ENCODE peak calls at places on chromosomes 16 and 17, in four cellular contexts. P is IMR-90, M is neuronal stem cell, Y is H1. R is an unnamed sample.
A peak's percentile ranks its signal among the peaks of the same experiment; 100 is the strongest.

GRCh38 chr17:69269174-69269998 is 40.8 kb upstream of the ABCA10 start:
- DNase-seq in P (peak; percentile 66), M (no peak), Y (no peak), R (no peak)

GRCh38 chr16:89140981-89141883 is 30.3 kb upstream of the CDH15 start:
- DNase-seq in P (no peak), M (no peak), Y (no peak), R (no peak)

GRCh38 chr16:19188406-19188805 is 20.4 kb downstream of the SYT17 start:
- DNase-seq in P (no peak), M (no peak), Y (no peak), R (no peak)

GRCh38 chr17:72715906-72716572 is 376.4 kb downstream of the SLC39A11 start:
- DNase-seq in P (peak; percentile 98), M (no peak), Y (no peak), R (peak; percentile 61)

GRCh38 chr16:66109677-66110076 is 256.8 kb upstream of the CDH5 start:
- DNase-seq in P (no peak), M (no peak), Y (no peak), R (no peak)

GRCh38 chr16:67158637-67159600 is 790 bp downstream of the TRADD start:
- DNase-seq in P (no peak), M (no peak), Y (peak; percentile 73), R (peak; percentile 32)

GRCh38 chr16:49532243-49532870 is 158.8 kb downstream of the C16orf78 start:
- DNase-seq in P (no peak), M (no peak), Y (no peak), R (peak; percentile 63)

GRCh38 chr16:29907973-29908372 is 7.7 kb downstream of the ASPHD1 start:
- DNase-seq in P (no peak), M (no peak), Y (no peak), R (no peak)

GRCh38 chr17:62653002-62653830 is 25.7 kb downstream of the MRC2 start:
- DNase-seq in P (peak; percentile 31), M (peak; percentile 77), Y (peak; percentile 90), R (peak; percentile 99)

GRCh38 chr17:40884708-40885512 is at the start of gene KRT20:
- DNase-seq in P (no peak), M (no peak), Y (no peak), R (no peak)

GRCh38 chr16:57257455-57258070 is 12.5 kb downstream of the ARL2BP start:
- DNase-seq in P (no peak), M (no peak), Y (no peak), R (no peak)

GRCh38 chr17:78815696-78816095 is 24.9 kb downstream of the USP36 start:
- DNase-seq in P (no peak), M (no peak), Y (no peak), R (no peak)
- H3K23ac ChIP-seq in P (no peak overlapping the region), M (no peak overlapping the region), Y (no peak overlapping the region), R (no peak overlapping the region)

DNA sequence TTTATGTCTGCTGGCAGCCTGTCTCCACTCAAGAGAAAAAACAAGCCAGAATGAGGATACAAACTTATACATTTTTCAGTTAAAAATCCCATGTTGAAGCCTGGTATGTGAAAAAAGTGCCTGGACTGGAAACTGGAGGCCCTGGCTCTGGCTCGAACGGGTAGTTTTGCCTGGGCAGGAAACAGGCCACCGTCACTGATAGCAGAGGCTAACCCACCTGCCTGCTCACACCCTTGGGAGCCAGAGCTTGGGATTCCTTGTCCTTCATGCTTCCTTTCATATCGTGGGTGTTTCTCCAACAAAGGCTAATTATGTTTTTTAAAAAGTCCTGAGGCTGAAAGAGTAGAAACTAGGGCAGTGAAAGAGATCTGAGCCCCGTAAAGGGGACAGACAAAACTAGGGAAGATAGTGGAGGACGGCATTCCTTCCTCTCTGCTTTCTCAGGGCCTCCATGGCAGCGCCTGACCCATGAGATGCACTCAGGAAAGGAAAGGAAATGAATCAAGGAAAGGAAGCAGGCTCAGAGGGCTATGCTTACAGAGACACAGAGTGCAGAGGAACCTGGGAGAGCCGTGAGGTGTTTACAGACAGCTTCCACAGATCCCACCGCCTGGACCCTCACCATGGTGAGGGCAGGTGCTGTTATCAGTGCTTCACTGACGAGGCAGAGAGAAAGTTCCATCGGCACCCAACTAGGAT is 138.1 kb downstream of the PARN start:
- DNase-seq in P (no peak), M (no peak), Y (no peak), R (no peak)
- H3K23ac ChIP-seq in P (peak overlapping the region; percentile 56), M (no peak overlapping the region), Y (no peak overlapping the region), R (no peak overlapping the region)

GRCh38 chr16:86857807-86858206 is 279.5 kb downstream of the FOXL1 start:
- DNase-seq in P (no peak), M (no peak), Y (no peak), R (no peak)
- H3K23ac ChIP-seq in P (peak overlapping the region; percentile 24), M (no peak overlapping the region), Y (no peak overlapping the region), R (no peak overlapping the region)

GRCh38 chr16:28089205-28089991 is 25.9 kb upstream of the GSG1L start:
- DNase-seq in P (no peak), M (no peak), Y (no peak), R (no peak)
- H3K23ac ChIP-seq in P (no peak overlapping the region), M (peak overlapping the region; percentile 63), Y (no peak overlapping the region), R (no peak overlapping the region)

GRCh38 chr17:82098939-82099765 is 1.1 kb upstream of the FASN start:
- DNase-seq in P (no peak), M (no peak), Y (no peak), R (no peak)
- H3K23ac ChIP-seq in P (peak overlapping the region; percentile 78), M (peak overlapping the region; percentile 100), Y (no peak overlapping the region), R (peak overlapping the region; percentile 66)

DNA sequence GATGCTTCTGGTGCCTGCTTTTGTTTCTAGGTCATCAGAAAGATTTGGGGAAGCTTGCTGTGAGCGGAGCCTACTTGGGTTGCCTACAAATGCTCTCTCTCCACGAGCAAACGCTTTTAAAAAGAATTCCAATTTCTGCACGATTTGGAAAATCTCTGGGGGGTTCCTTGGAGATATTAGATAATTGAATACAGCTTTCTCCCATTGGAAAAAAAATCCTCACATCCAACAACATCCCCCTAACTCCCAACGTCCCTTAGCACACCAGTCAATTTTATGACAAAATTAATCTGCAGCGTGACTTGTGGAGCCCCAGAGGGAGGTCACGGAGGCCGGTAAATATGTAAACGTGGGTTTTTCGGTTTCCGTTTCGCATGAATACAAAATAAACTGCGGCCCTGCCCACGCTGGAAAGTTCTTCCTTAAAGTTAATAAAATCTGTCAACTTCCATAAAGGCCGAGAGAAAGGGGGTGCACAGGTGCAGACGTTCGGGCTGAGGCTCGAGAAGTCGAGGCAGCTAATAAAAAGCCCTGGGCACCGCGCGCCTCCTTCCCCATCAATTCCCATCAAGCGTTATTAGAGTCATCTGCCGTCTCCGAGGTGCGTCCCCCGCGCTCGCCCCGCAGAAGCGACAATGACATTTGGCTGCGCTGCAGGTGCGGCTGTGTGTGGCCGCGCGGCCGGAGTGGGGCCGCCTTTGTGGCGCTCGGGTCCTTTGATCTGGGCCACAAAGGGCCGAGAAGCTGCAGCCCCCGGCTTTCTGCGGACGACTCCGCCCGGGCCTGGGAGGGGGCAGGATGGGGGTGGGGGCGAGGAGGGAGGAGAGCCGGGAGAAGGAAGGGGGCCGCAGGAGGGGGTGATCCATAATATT is 37.6 kb downstream of the SALL1 start:
- DNase-seq in P (no peak), M (peak; percentile 50), Y (no peak), R (no peak)
- H3K23ac ChIP-seq in P (no peak overlapping the region), M (no peak overlapping the region), Y (no peak overlapping the region), R (no peak overlapping the region)

GRCh38 chr17:79130536-79131273 is 56.1 kb downstream of the ENGASE start:
- DNase-seq in P (no peak), M (no peak), Y (no peak), R (no peak)
- H3K23ac ChIP-seq in P (no peak overlapping the region), M (peak overlapping the region; percentile 95), Y (no peak overlapping the region), R (no peak overlapping the region)

GRCh38 chr16:46690281-46691178 is 1.1 kb downstream of the ORC6 start:
- DNase-seq in P (peak; percentile 40), M (no peak), Y (no peak), R (peak; percentile 29)
- H3K23ac ChIP-seq in P (peak overlapping the region; percentile 93), M (no peak overlapping the region), Y (no peak overlapping the region), R (peak overlapping the region; percentile 72)

DNA sequence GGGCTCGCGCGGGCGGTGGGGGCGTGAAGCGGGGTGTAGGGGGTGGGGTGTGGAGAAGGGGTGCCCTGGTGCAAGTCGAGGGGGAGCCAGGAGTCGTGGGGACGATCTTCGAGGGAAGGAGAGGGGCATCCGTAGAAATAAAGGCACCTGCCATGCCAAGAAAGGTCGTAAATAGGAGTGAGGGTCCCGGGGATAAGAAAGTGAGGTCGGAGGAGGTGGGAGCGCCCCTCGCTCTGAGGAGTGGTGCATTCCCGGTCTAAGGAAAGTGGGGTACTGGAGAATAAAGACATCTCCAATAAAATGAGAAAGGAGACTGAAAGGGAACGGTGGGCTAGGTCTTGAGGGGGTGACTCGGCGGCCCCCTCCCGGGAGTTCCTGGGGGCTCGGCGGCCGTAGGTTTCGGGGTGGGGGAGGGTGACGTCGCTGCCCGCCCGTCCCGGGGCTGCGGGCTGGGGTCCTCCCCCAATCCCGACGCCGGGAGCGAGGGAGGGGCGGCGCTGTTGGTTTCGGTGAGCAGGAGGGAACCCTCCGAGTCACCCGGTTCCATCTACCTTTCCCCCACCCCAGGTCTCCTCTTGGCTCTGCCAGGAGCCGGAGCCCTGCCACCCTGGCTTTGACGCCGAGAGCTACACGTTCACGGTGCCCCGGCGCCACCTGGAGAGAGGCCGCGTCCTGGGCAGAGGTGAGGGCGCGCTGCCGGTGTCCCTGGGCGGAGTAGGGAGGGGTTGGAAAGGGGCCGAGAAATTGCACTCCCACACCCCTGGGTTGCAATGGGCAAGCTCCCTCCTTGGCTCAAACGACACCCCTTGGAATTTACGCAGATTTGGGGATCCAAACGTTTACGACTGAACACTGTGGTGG is 868 bp downstream of the CDH1 start:
- DNase-seq in P (no peak), M (no peak), Y (peak; percentile 74), R (no peak)
- H3K23ac ChIP-seq in P (no peak overlapping the region), M (no peak overlapping the region), Y (no peak overlapping the region), R (no peak overlapping the region)